ENCODE peak calls at places on chromosomes 6 and 20, in eight cellular contexts. R is transverse colon, G is uterus, S is gastrocnemius medialis, D is lower leg skin, O is spleen, X is Peyer's patch, Y is GM12891. V is an unnamed sample.
A peak's percentile ranks its signal among the peaks of the same experiment; 100 is the strongest.

GRCh38 chr6:82246802-82247633 is 526 bp downstream of the IBTK start:
- DNase-seq in Y (no peak), S (peak; percentile 24), D (peak; percentile 89), X (no peak), G (no peak), O (no peak), R (peak; percentile 64), V (peak; percentile 81)

GRCh38 chr6:149508485-149508884 is 23.7 kb upstream of the ZC3H12D start:
- DNase-seq in S (no peak), D (no peak), R (no peak), O (no peak), Y (no peak), X (no peak), G (no peak), V (no peak)

GRCh38 chr20:19603390-19603753 is 154.7 kb upstream of the RIN2 start:
- DNase-seq in S (no peak), O (no peak), R (no peak), X (no peak), D (no peak), Y (no peak), G (no peak), V (no peak)

GRCh38 chr6:148406579-148407371 is 64.1 kb downstream of the SASH1 start:
- DNase-seq in G (no peak), O (no peak), X (no peak), S (no peak), R (no peak), Y (no peak), D (no peak), V (no peak)

GRCh38 chr20:49450281-49450707 is 32.2 kb downstream of the KCNB1 start:
- DNase-seq in D (no peak), S (no peak), Y (no peak), G (no peak), O (no peak), X (no peak), R (no peak), V (no peak)

GRCh38 chr6:125267806-125268523 is 33.8 kb downstream of the HDDC2 start:
- DNase-seq in S (peak; percentile 47), D (no peak), O (no peak), Y (no peak), R (no peak), X (no peak), G (no peak), V (no peak)

GRCh38 chr6:158029668-158030230 is 48.1 kb downstream of the SYNJ2 start:
- DNase-seq in D (no peak), X (no peak), G (no peak), R (no peak), Y (no peak), S (no peak), O (peak; percentile 47), V (no peak)

GRCh38 chr6:43805695-43806040 is 35.7 kb downstream of the VEGFA start:
- DNase-seq in R (no peak), D (no peak), G (no peak), S (no peak), Y (no peak), X (no peak), O (no peak), V (no peak)

GRCh38 chr6:73515204-73516101 is 5.4 kb downstream of the EEF1A1 start:
- DNase-seq in G (peak; percentile 25), S (peak; percentile 19), O (no peak), X (no peak), R (peak; percentile 56), D (no peak), Y (no peak), V (peak; percentile 90)

GRCh38 chr20:59006167-59006863 is 739 bp downstream of the CTSZ start:
- DNase-seq in R (peak; percentile 56), S (no peak), O (peak; percentile 87), D (peak; percentile 87), G (peak; percentile 29), Y (no peak), X (no peak), V (peak; percentile 61)

GRCh38 chr6:169269180-169270076 is 15.8 kb upstream of the THBS2 start:
- DNase-seq in Y (no peak), S (peak; percentile 27), D (peak; percentile 90), O (no peak), X (no peak), G (peak; percentile 84), R (peak; percentile 23), V (no peak)

GRCh38 chr20:41182296-41183212 is 45.2 kb downstream of the PLCG1 start:
- DNase-seq in O (peak; percentile 59), Y (no peak), G (no peak), X (no peak), D (peak; percentile 76), S (no peak), R (no peak), V (no peak)

GRCh38 chr6:167547751-167548150 is 222.9 kb downstream of the TTLL2 start:
- DNase-seq in O (no peak), X (no peak), Y (no peak), D (no peak), S (no peak), R (no peak), G (no peak), V (no peak)

GRCh38 chr20:4957939-4958362 is 43.4 kb downstream of the SLC23A2 start:
- DNase-seq in R (no peak), O (no peak), Y (no peak), D (no peak), X (no peak), S (no peak), G (no peak), V (no peak)

GRCh38 chr6:14333556-14334305 is 216.2 kb downstream of the CD83 start:
- DNase-seq in D (no peak), S (no peak), R (no peak), O (no peak), Y (no peak), X (no peak), G (no peak), V (no peak)

DNA sequence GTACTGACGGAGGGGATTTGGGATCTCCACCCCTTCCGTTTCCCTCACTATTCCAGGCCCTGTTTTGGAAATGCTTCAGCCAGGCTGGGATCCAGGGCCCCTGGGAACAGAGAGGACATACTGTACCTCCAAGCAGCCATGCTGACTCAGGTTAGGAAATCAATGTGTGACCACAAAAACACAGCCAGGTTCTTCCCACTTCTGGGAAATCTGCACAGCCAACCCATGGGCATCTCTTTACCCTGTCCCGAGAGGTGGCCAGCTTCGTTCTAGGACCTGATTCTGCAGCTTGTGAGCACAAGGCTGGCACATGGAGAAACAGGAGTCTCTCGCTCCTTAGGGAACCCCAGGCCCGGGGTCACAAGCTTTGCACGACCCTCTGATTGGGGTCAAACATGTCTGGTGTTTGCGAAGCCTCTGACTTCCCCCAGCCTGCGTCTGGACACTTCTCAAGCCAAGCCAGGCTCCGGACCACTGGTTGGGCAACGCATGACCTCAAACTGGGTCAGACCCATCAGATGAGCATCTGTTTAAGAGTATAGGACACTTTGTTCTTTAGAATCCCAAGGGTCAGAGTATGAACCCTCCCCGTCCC is 8.3 kb upstream of the TTPAL start:
- DNase-seq in D (peak; percentile 90), X (no peak), R (no peak), O (no peak), S (peak; percentile 77), Y (no peak), G (peak; percentile 60), V (no peak)
- TF ChIP-seq POLR2A in D (no peak), X (no peak), R (no peak), O (no peak), S (no peak), Y (no peak), G (no peak), V (no peak)

GRCh38 chr20:46704714-46705377 is 4.6 kb upstream of the SLC2A10 start:
- DNase-seq in R (no peak), S (no peak), G (no peak), D (peak; percentile 32), X (no peak), O (no peak), Y (no peak), V (no peak)

GRCh38 chr20:46703435-46703834 is 6.0 kb upstream of the SLC2A10 start:
- DNase-seq in S (no peak), Y (no peak), R (no peak), D (peak; percentile 36), G (no peak), O (no peak), X (no peak), V (no peak)

GRCh38 chr20:46702447-46703203 is 6.8 kb upstream of the SLC2A10 start:
- DNase-seq in G (no peak), Y (no peak), O (no peak), X (no peak), D (peak; percentile 23), R (no peak), S (no peak), V (no peak)

GRCh38 chr20:46706242-46706641 is 3.2 kb upstream of the SLC2A10 start:
- DNase-seq in R (no peak), O (no peak), Y (no peak), G (no peak), S (no peak), D (peak; percentile 21), X (no peak), V (no peak)

GRCh38 chr20:46705378-46705729 is 4.1 kb upstream of the SLC2A10 start:
- DNase-seq in G (no peak), S (no peak), O (no peak), Y (no peak), D (peak; percentile 78), R (no peak), X (no peak), V (no peak)
- TF ChIP-seq POLR2A in G (no peak), S (no peak), O (no peak), Y (no peak), D (no peak), R (no peak), X (no peak), V (no peak)

GRCh38 chr20:37527638-37528441 is at the start of gene BLCAP:
- DNase-seq in Y (peak; percentile 95), O (peak; percentile 97), X (peak; percentile 95), G (peak; percentile 88), S (peak; percentile 85), D (peak; percentile 98), R (peak; percentile 94), V (peak; percentile 93)
- TF ChIP-seq POLR2A in Y (peak; percentile 92), O (peak; percentile 48), X (peak; percentile 95), G (no peak), S (peak; percentile 98), D (peak; percentile 18), R (peak; percentile 97), V (peak; percentile 65)

DNA sequence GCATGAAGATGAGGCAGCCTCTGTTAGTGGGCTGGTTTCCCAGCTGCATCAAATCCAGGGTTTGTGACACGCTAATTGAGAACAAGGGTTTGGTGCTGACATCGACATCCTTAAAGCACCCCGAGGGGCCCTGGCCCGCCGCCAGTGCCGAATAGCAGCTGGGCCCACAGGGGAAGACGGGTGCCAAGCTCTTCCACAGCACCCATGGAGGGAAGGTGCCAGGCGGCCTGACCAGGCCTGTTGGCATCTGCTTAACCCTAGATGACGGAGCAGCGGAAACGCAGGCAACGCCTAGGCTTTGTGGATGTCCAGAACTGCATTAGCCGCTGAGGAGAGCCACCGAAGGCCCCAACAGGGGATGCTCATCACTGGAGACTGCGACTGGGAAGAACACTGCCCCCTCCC is 16.0 kb downstream of the UQCC2 start:
- DNase-seq in G (no peak), X (no peak), Y (no peak), R (no peak), O (no peak), S (no peak), D (no peak), V (no peak)
- TF ChIP-seq POLR2A in G (no peak), X (no peak), Y (no peak), R (no peak), O (no peak), S (no peak), D (no peak), V (no peak)

GRCh38 chr6:36755435-36756348 is 58.1 kb downstream of the RAB44 start:
- DNase-seq in O (no peak), Y (no peak), D (no peak), X (no peak), S (no peak), R (peak; percentile 52), G (no peak), V (peak; percentile 24)
- TF ChIP-seq POLR2A in O (no peak), Y (peak; percentile 28), D (no peak), X (no peak), S (no peak), R (no peak), G (no peak), V (no peak)

V was measured in erythroblast.